ENCODE peak calls at places on chromosomes 7 and 10, in ten cellular contexts. R is Right ventricle myocardium inferior; J is RWPE1; F is HCT116; L is effector CD4-positive, alpha-beta T cell; Z is ureter; H is left colon; C is activated T-helper 1 cell treated with anti-CD3 and anti-CD28 coated beads, Interleukin-12 subunit alpha, Interleukin-12 subunit beta, Interleukin-2, Interleukin-4 antibody, amounts not matched to agents 30 ng/mL and 10 ng/mL and 1 ng/mL, durations not matched to agents 14 hours and 24 hours and 36 hours; G is fibroblast of the aortic adventitia; P is left cardiac atrium. K is an unnamed sample.

GRCh38 chr10:62376064-62377025 is 2.2 kb downstream of the ZNF365 start:
- DNase-seq in F (no peak), H (no peak), L (no peak), C (no peak), R (no peak), G (no peak), Z (no peak), J (no peak), P (no peak), K (no peak)

GRCh38 chr7:17878621-17879020 is 61.7 kb downstream of the SNX13 start:
- DNase-seq in Z (no peak), F (no peak), L (no peak), H (no peak), G (no peak), C (no peak), R (no peak), P (no peak), J (no peak), K (no peak)

GRCh38 chr7:48084727-48085432 is 4.2 kb upstream of the UPP1 start:
- DNase-seq in F (peak; percentile 87), P (peak; percentile 75), J (peak; percentile 96), R (no peak), Z (peak; percentile 71), C (peak; percentile 72), H (peak; percentile 66), G (peak; percentile 99), L (peak; percentile 51), K (peak; percentile 65)

GRCh38 chr7:151114151-151115090 is 28.1 kb downstream of the AGAP3 start:
- DNase-seq in L (no peak), Z (peak; percentile 77), P (peak; percentile 27), G (no peak), R (no peak), H (no peak), J (peak; percentile 29), F (no peak), C (no peak), K (no peak)

GRCh38 chr7:155591055-155591750 is 44.8 kb upstream of the CNPY1 start:
- DNase-seq in P (no peak), L (no peak), J (peak; percentile 19), G (no peak), R (no peak), H (peak; percentile 53), C (no peak), F (no peak), Z (no peak), K (no peak)

GRCh38 chr10:28366943-28367342 is 64.1 kb upstream of the MPP7 start:
- DNase-seq in R (no peak), L (no peak), Z (no peak), H (no peak), J (no peak), C (no peak), P (no peak), F (no peak), G (no peak), K (no peak)

GRCh38 chr10:5861269-5862031 is 28.2 kb downstream of the ANKRD16 start:
- DNase-seq in J (peak; percentile 88), C (no peak), Z (no peak), H (no peak), G (peak; percentile 76), P (no peak), R (no peak), F (peak; percentile 78), L (no peak), K (no peak)

GRCh38 chr7:49333180-49333881 is 409.0 kb downstream of the CDC14C start:
- DNase-seq in G (no peak), P (no peak), R (no peak), F (no peak), J (no peak), L (no peak), C (no peak), Z (no peak), H (no peak), K (no peak)

GRCh38 chr7:130277763-130278643 is 11.3 kb downstream of the CPA2 start:
- DNase-seq in F (peak; percentile 44), J (no peak), Z (no peak), R (no peak), H (peak; percentile 38), P (peak; percentile 63), G (peak; percentile 79), L (no peak), C (no peak), K (no peak)

GRCh38 chr7:82736633-82737032 is 293.1 kb upstream of the CACNA2D1 start:
- DNase-seq in J (no peak), G (no peak), P (no peak), R (no peak), H (no peak), Z (no peak), L (no peak), C (no peak), F (no peak), K (no peak)

GRCh38 chr7:79434098-79434497 is 19.4 kb downstream of the MAGI2 start:
- DNase-seq in R (no peak), J (peak; percentile 5), F (no peak), H (no peak), Z (no peak), L (no peak), P (no peak), C (no peak), G (peak; percentile 73), K (no peak)

GRCh38 chr7:77738871-77739270 is 42.6 kb downstream of the RSBN1L start:
- DNase-seq in C (no peak), F (no peak), G (peak; percentile 20), R (no peak), L (no peak), J (no peak), P (no peak), Z (no peak), H (no peak), K (no peak)

GRCh38 chr10:129402459-129402858 is 64.6 kb upstream of the MGMT start:
- DNase-seq in H (no peak), G (no peak), J (no peak), R (no peak), P (no peak), C (no peak), F (no peak), Z (peak; percentile 37), L (no peak), K (no peak)

GRCh38 chr7:11478873-11479272 is 353.1 kb downstream of the THSD7A start:
- DNase-seq in R (no peak), P (no peak), H (no peak), L (no peak), G (no peak), F (no peak), C (no peak), Z (no peak), J (no peak), K (no peak)

GRCh38 chr7:131111-132094 is 61.0 kb upstream of the FAM20C start:
- DNase-seq in F (no peak), Z (peak; percentile 46), C (no peak), J (no peak), L (no peak), H (no peak), R (peak; percentile 83), G (no peak), P (peak; percentile 70), K (no peak)

GRCh38 chr10:62461120-62461519 is 87.0 kb downstream of the ZNF365 start:
- DNase-seq in L (no peak), H (no peak), G (no peak), J (no peak), Z (no peak), F (no peak), R (no peak), P (no peak), C (no peak), K (no peak)

GRCh38 chr10:130921461-130921860 is 390.1 kb downstream of the TCERG1L start:
- DNase-seq in G (no peak), R (no peak), L (no peak), J (no peak), F (no peak), H (no peak), C (no peak), P (no peak), Z (no peak), K (no peak)

K was measured in GM19239.